ENCODE peak calls at places on chromosomes 3 and 15, in seven cellular contexts. C is left cardiac atrium; P is cardiac fibroblast; J is HFFc6; Y is stimulated activated CD8-positive, alpha-beta memory T cell treated with anti-CD3 and anti-CD28 coated beads, Interleukin-15, amount 100 ng/mL, for 1 hour; O is posterior cingulate gyrus; V is nephron progenitor cell. I is an unnamed sample.

GRCh38 chr15:59349715-59350420 is 22.8 kb downstream of the MYO1E start:
- DNase-seq in O (no peak), Y (no peak), V (no peak), P (peak; percentile 95), J (peak; percentile 94), C (peak; percentile 36), I (peak; percentile 84)

GRCh38 chr3:104629038-104629437 is 737.7 kb upstream of the ALCAM start:
- DNase-seq in C (no peak), V (no peak), Y (no peak), J (peak; percentile 75), P (peak; percentile 86), O (no peak), I (peak; percentile 66)

GRCh38 chr3:127551178-127551577 is 39.4 kb downstream of the TPRA1 start:
- DNase-seq in V (no peak), Y (no peak), O (no peak), C (no peak), J (no peak), P (no peak), I (no peak)

GRCh38 chr3:105835606-105836005 is 33.2 kb downstream of the CBLB start:
- DNase-seq in P (no peak), Y (no peak), V (no peak), J (no peak), C (no peak), O (no peak), I (no peak)

GRCh38 chr3:41328916-41329315 is 129.6 kb downstream of the CTNNB1 start:
- DNase-seq in J (peak; percentile 17), V (no peak), C (no peak), Y (no peak), P (peak; percentile 47), O (no peak), I (no peak)

GRCh38 chr15:62644874-62645755 is 397.4 kb upstream of the TPM1 start:
- DNase-seq in V (no peak), C (no peak), P (no peak), Y (no peak), J (no peak), O (no peak), I (no peak)

GRCh38 chr15:31325432-31325975 is 1.1 kb upstream of the KLF13 start:
- DNase-seq in J (no peak), P (no peak), O (peak; percentile 88), V (peak; percentile 70), Y (no peak), C (peak; percentile 70), I (no peak)

GRCh38 chr15:85618956-85619491 is 175.7 kb downstream of the KLHL25 start:
- DNase-seq in O (no peak), P (peak; percentile 98), V (peak; percentile 50), C (peak; percentile 79), Y (no peak), J (peak; percentile 88), I (peak; percentile 54)

GRCh38 chr3:49747792-49748480 is 24.2 kb upstream of the GMPPB start:
- DNase-seq in J (peak; percentile 28), P (peak; percentile 88), V (no peak), C (no peak), O (no peak), Y (no peak), I (peak; percentile 64)

GRCh38 chr3:9224490-9224889 is 25.0 kb downstream of the SRGAP3 start:
- DNase-seq in J (no peak), O (no peak), P (no peak), Y (no peak), C (no peak), V (no peak), I (no peak)

I was measured in cardiac muscle cell.